ENCODE peak calls at places on chromosomes 4 and X, in five cellular contexts. One of them, this sample, is unnamed.
A peak's percentile ranks its signal among the peaks of the same experiment; 100 is the strongest.

GRCh38 chrX:147890766-147891165 is 21.0 kb upstream of the FMR1 start:
- DNase-seq in BE2C: no peak
- DNase-seq in lower lobe of right lung: no peak
- DNase-seq in endothelial cell of umbilical vein: no peak
- DNase-seq in tibial nerve: no peak
- DNase-seq in this sample: no peak

GRCh38 chr4:21765810-21766407 is 182.7 kb downstream of the KCNIP4 start:
- DNase-seq in BE2C: peak; percentile 51
- DNase-seq in lower lobe of right lung: no peak
- DNase-seq in endothelial cell of umbilical vein: peak; percentile 75
- DNase-seq in tibial nerve: no peak
- DNase-seq in this sample: peak; percentile 52

GRCh38 chr4:185256444-185256843 is 47.0 kb downstream of the SNX25 start:
- DNase-seq in BE2C: no peak
- DNase-seq in lower lobe of right lung: no peak
- DNase-seq in endothelial cell of umbilical vein: no peak
- DNase-seq in tibial nerve: no peak
- DNase-seq in this sample: no peak

GRCh38 chr4:38948551-38948950 is 80.9 kb downstream of the FAM114A1 start:
- DNase-seq in BE2C: no peak
- DNase-seq in lower lobe of right lung: no peak
- DNase-seq in endothelial cell of umbilical vein: no peak
- DNase-seq in tibial nerve: peak; percentile 28
- DNase-seq in this sample: peak; percentile 62

GRCh38 chrX:129449141-129449540 is 74.1 kb downstream of the SMARCA1 start:
- DNase-seq in BE2C: no peak
- DNase-seq in lower lobe of right lung: no peak
- DNase-seq in endothelial cell of umbilical vein: no peak
- DNase-seq in tibial nerve: no peak
- DNase-seq in this sample: no peak

GRCh38 chr4:30867427-30867826 is 147.3 kb downstream of the PCDH7 start:
- DNase-seq in BE2C: no peak
- DNase-seq in lower lobe of right lung: no peak
- DNase-seq in endothelial cell of umbilical vein: no peak
- DNase-seq in tibial nerve: no peak
- DNase-seq in this sample: no peak

GRCh38 chr4:128323401-128323800 is 35.8 kb upstream of the PGRMC2 start:
- DNase-seq in BE2C: no peak
- DNase-seq in lower lobe of right lung: no peak
- DNase-seq in endothelial cell of umbilical vein: no peak
- DNase-seq in tibial nerve: no peak
- DNase-seq in this sample: no peak

GRCh38 chr4:4960574-4960973 is 58.7 kb downstream of the CYTL1 start:
- DNase-seq in BE2C: no peak
- DNase-seq in lower lobe of right lung: no peak
- DNase-seq in endothelial cell of umbilical vein: no peak
- DNase-seq in tibial nerve: no peak
- DNase-seq in this sample: no peak

GRCh38 chrX:16512401-16512776 is 137.6 kb upstream of the S100G start:
- DNase-seq in BE2C: no peak
- DNase-seq in lower lobe of right lung: no peak
- DNase-seq in endothelial cell of umbilical vein: no peak
- DNase-seq in tibial nerve: no peak
- DNase-seq in this sample: no peak

GRCh38 chr4:39568805-39569204 is 41.6 kb upstream of the UGDH start:
- DNase-seq in BE2C: no peak
- DNase-seq in lower lobe of right lung: no peak
- DNase-seq in endothelial cell of umbilical vein: no peak
- DNase-seq in tibial nerve: no peak
- DNase-seq in this sample: no peak

GRCh38 chr4:128362760-128363159 is 75.1 kb upstream of the PGRMC2 start:
- DNase-seq in BE2C: no peak
- DNase-seq in lower lobe of right lung: no peak
- DNase-seq in endothelial cell of umbilical vein: no peak
- DNase-seq in tibial nerve: no peak
- DNase-seq in this sample: no peak

GRCh38 chrX:64204252-64204651 is 1.3 kb downstream of the AMER1 start:
- DNase-seq in BE2C: peak; percentile 20
- DNase-seq in lower lobe of right lung: peak; percentile 45
- DNase-seq in endothelial cell of umbilical vein: no peak
- DNase-seq in tibial nerve: peak; percentile 11
- DNase-seq in this sample: no peak

GRCh38 chr4:473575-474457 is 25.1 kb downstream of the ZNF721 start:
- DNase-seq in BE2C: peak; percentile 95
- DNase-seq in lower lobe of right lung: peak; percentile 95
- DNase-seq in endothelial cell of umbilical vein: peak; percentile 100
- DNase-seq in tibial nerve: peak; percentile 90
- DNase-seq in this sample: peak; percentile 99

GRCh38 chr4:478373-478772 is 20.6 kb downstream of the ZNF721 start:
- DNase-seq in BE2C: no peak
- DNase-seq in lower lobe of right lung: no peak
- DNase-seq in endothelial cell of umbilical vein: peak; percentile 67
- DNase-seq in tibial nerve: no peak
- DNase-seq in this sample: no peak

GRCh38 chr4:476501-476900 is 22.5 kb downstream of the ZNF721 start:
- DNase-seq in BE2C: no peak
- DNase-seq in lower lobe of right lung: no peak
- DNase-seq in endothelial cell of umbilical vein: no peak
- DNase-seq in tibial nerve: no peak
- DNase-seq in this sample: no peak

GRCh38 chr4:475962-476361 is 23.0 kb downstream of the ZNF721 start:
- DNase-seq in BE2C: no peak
- DNase-seq in lower lobe of right lung: no peak
- DNase-seq in endothelial cell of umbilical vein: no peak
- DNase-seq in tibial nerve: no peak
- DNase-seq in this sample: no peak

GRCh38 chr4:477686-478085 is 21.3 kb downstream of the ZNF721 start:
- DNase-seq in BE2C: no peak
- DNase-seq in lower lobe of right lung: no peak
- DNase-seq in endothelial cell of umbilical vein: no peak
- DNase-seq in tibial nerve: no peak
- DNase-seq in this sample: no peak
- H3K9me3 ChIP-seq in BE2C: no peaks in the 10 kb centered on the region
- H3K9me3 ChIP-seq in lower lobe of right lung: peaks cover 15% of the 10 kb centered on the region
- H3K9me3 ChIP-seq in endothelial cell of umbilical vein: no peaks in the 10 kb centered on the region
- H3K9me3 ChIP-seq in tibial nerve: no peaks in the 10 kb centered on the region
- H3K9me3 ChIP-seq in this sample: peaks cover 11% of the 10 kb centered on the region

GRCh38 chr4:174989791-174990190 is 71.6 kb downstream of the ADAM29 start:
- DNase-seq in BE2C: no peak
- DNase-seq in lower lobe of right lung: no peak
- DNase-seq in endothelial cell of umbilical vein: no peak
- DNase-seq in tibial nerve: no peak
- DNase-seq in this sample: no peak
- H3K9me3 ChIP-seq in BE2C: no peaks in the 10 kb centered on the region
- H3K9me3 ChIP-seq in lower lobe of right lung: peaks cover 13% of the 10 kb centered on the region
- H3K9me3 ChIP-seq in endothelial cell of umbilical vein: peaks cover 5% of the 10 kb centered on the region
- H3K9me3 ChIP-seq in tibial nerve: no peaks in the 10 kb centered on the region
- H3K9me3 ChIP-seq in this sample: peaks cover 9% of the 10 kb centered on the region

DNA sequence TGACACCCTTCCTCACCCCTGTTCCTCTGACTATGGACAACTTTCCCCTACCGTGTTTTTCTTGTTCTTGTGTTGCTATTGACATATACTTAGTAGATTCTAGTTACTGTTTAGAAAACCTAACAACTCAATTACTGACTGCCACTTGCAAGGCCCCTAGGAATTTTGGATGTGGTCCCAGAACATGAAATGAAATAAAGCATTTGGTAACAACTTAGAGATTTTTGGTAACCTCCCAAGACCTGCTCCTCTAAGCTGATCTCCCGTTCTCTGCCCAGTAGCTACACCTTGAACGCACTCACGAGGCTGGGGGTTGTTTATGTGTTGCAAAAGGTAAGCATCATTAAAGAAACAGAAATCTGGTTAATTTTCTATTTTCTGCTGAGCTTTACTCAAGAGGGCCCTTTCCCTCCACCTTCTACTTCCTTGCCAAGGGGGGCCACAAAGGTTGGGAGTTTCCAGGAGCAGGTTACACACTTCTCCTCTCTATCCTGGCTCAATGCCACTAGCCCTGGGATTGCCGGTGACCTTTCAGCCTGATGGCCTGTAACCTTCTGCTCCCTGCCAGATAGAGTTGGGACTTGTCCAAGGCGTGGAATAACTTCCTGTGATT is 20.5 kb downstream of the GAB3 start:
- DNase-seq in BE2C: no peak
- DNase-seq in lower lobe of right lung: peak; percentile 47
- DNase-seq in endothelial cell of umbilical vein: peak; percentile 82
- DNase-seq in tibial nerve: no peak
- DNase-seq in this sample: peak; percentile 18
- H3K9me3 ChIP-seq in BE2C: no peaks in the 10 kb centered on the region
- H3K9me3 ChIP-seq in lower lobe of right lung: no peaks in the 10 kb centered on the region
- H3K9me3 ChIP-seq in endothelial cell of umbilical vein: no peaks in the 10 kb centered on the region
- H3K9me3 ChIP-seq in tibial nerve: no peaks in the 10 kb centered on the region
- H3K9me3 ChIP-seq in this sample: no peaks in the 10 kb centered on the region

GRCh38 chrX:47573334-47574095 is 8.7 kb upstream of the TIMP1 start:
- DNase-seq in BE2C: no peak
- DNase-seq in lower lobe of right lung: no peak
- DNase-seq in endothelial cell of umbilical vein: no peak
- DNase-seq in tibial nerve: peak; percentile 34
- DNase-seq in this sample: no peak

GRCh38 chrX:47570794-47571193 is 9.8 kb downstream of the ARAF start:
- DNase-seq in BE2C: no peak
- DNase-seq in lower lobe of right lung: no peak
- DNase-seq in endothelial cell of umbilical vein: no peak
- DNase-seq in tibial nerve: no peak
- DNase-seq in this sample: no peak

GRCh38 chrX:47572773-47573333 is 9.4 kb upstream of the TIMP1 start:
- DNase-seq in BE2C: no peak
- DNase-seq in lower lobe of right lung: no peak
- DNase-seq in endothelial cell of umbilical vein: no peak
- DNase-seq in tibial nerve: no peak
- DNase-seq in this sample: no peak

GRCh38 chrX:47571215-47571614 is 10.2 kb downstream of the ARAF start:
- DNase-seq in BE2C: no peak
- DNase-seq in lower lobe of right lung: no peak
- DNase-seq in endothelial cell of umbilical vein: no peak
- DNase-seq in tibial nerve: no peak
- DNase-seq in this sample: no peak

DNA sequence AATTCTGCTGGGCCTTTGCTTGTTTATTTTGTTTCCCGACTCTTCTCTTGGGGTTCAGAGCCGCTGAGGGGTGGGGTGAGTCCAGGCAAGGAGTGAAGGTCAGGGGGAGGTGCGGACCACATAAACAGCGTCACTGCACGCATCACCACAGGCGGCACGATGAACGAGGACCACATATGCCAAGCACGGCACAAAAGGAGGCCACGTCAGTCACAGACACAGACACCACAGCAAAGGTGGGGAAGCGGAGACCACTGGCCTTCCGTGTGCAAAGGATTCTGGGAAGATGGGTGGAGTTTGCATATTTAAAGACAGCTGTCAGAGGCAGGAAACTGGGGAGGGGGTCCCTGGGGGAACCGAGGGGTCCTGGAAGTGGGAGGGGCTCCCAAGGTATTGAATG is 10.3 kb upstream of the TIMP1 start:
- DNase-seq in BE2C: no peak
- DNase-seq in lower lobe of right lung: no peak
- DNase-seq in endothelial cell of umbilical vein: no peak
- DNase-seq in tibial nerve: no peak
- DNase-seq in this sample: no peak
- H3K9me3 ChIP-seq in BE2C: no peaks in the 10 kb centered on the region
- H3K9me3 ChIP-seq in lower lobe of right lung: no peaks in the 10 kb centered on the region
- H3K9me3 ChIP-seq in endothelial cell of umbilical vein: no peaks in the 10 kb centered on the region
- H3K9me3 ChIP-seq in tibial nerve: no peaks in the 10 kb centered on the region
- H3K9me3 ChIP-seq in this sample: no peaks in the 10 kb centered on the region

GRCh38 chr4:92255920-92256244 is 47.9 kb upstream of the GRID2 start:
- DNase-seq in BE2C: no peak
- DNase-seq in lower lobe of right lung: no peak
- DNase-seq in endothelial cell of umbilical vein: no peak
- DNase-seq in tibial nerve: no peak
- DNase-seq in this sample: no peak
- H3K9me3 ChIP-seq in BE2C: no peaks in the 10 kb centered on the region
- H3K9me3 ChIP-seq in lower lobe of right lung: no peaks in the 10 kb centered on the region
- H3K9me3 ChIP-seq in endothelial cell of umbilical vein: no peaks in the 10 kb centered on the region
- H3K9me3 ChIP-seq in tibial nerve: no peaks in the 10 kb centered on the region
- H3K9me3 ChIP-seq in this sample: no peaks in the 10 kb centered on the region

This sample was measured in A673.